ENCODE peak calls at places on chromosomes 16 and 17, in four cellular contexts. G, B, Z and W are unnamed samples.

GRCh38 chr17:51869387-51869786 is 289.1 kb downstream of the CA10 start:
- DNase-seq in G (no peak), B (peak; percentile 90), Z (no peak), W (no peak)

GRCh38 chr17:71071837-71072236 is 902.5 kb downstream of the KCNJ2 start:
- DNase-seq in G (no peak), B (no peak), Z (peak; percentile 40), W (no peak)

GRCh38 chr17:80822021-80822699 is 169.5 kb upstream of the CHMP6 start:
- DNase-seq in G (no peak), B (no peak), Z (peak; percentile 7), W (no peak)

GRCh38 chr17:77096570-77097214 is 44.1 kb upstream of the SEC14L1 start:
- DNase-seq in G (no peak), B (no peak), Z (no peak), W (no peak)

GRCh38 chr17:1716076-1716911 is 6.1 kb upstream of the TLCD2 start:
- DNase-seq in G (peak; percentile 100), B (peak; percentile 100), Z (peak; percentile 100), W (peak; percentile 100)

GRCh38 chr16:24409045-24409444 is 130.3 kb upstream of the RBBP6 start:
- DNase-seq in G (no peak), B (peak; percentile 60), Z (no peak), W (no peak)

GRCh38 chr16:22358000-22358399 is 16.4 kb downstream of the CDR2 start:
- DNase-seq in G (no peak), B (no peak), Z (no peak), W (no peak)

GRCh38 chr17:42077770-42078169 is 20.5 kb downstream of the ZNF385C start:
- DNase-seq in G (no peak), B (no peak), Z (no peak), W (no peak)

GRCh38 chr17:57407287-57408063 is 151.2 kb downstream of the MSI2 start:
- DNase-seq in G (no peak), B (no peak), Z (peak; percentile 45), W (no peak)

GRCh38 chr17:3907483-3908216 is 8.6 kb downstream of the P2RX1 start:
- DNase-seq in G (no peak), B (peak; percentile 89), Z (no peak), W (no peak)
- TF ChIP-seq CTCF in G (no peak), B (peak; percentile 74), Z (no peak), W (no peak)

GRCh38 chr17:13084420-13084819 is 66.6 kb upstream of the ELAC2 start:
- DNase-seq in G (no peak), B (no peak), Z (no peak), W (no peak)

GRCh38 chr17:13087802-13088201 is 70.0 kb upstream of the ELAC2 start:
- DNase-seq in G (no peak), B (no peak), Z (no peak), W (no peak)

GRCh38 chr17:13085578-13085977 is 67.8 kb upstream of the ELAC2 start:
- DNase-seq in G (no peak), B (no peak), Z (no peak), W (no peak)

GRCh38 chr17:13086142-13086769 is 68.4 kb upstream of the ELAC2 start:
- DNase-seq in G (no peak), B (no peak), Z (no peak), W (no peak)

DNA sequence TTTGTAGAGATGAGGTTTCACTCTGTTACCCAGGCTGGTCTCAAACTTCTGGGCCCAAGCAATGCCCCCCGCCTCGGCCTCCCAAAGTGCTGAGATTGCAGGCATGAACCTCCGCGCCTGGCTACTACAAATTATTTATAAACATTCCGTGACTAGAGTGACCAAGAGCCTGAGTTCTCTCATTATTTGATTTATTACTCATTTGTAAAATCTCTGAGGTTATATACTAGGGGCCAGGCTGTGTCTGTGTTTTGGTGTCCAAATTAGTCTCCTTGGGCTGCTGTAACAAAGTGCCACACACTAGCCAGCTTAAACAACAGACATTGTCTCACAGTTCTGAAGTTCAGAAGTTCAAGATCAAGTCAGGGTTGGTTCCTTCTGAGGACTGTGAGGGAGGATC is 70.8 kb upstream of the ELAC2 start:
- DNase-seq in G (no peak), B (no peak), Z (no peak), W (no peak)
- TF ChIP-seq CTCF in G (no peak), B (no peak), Z (no peak), W (no peak)

DNA sequence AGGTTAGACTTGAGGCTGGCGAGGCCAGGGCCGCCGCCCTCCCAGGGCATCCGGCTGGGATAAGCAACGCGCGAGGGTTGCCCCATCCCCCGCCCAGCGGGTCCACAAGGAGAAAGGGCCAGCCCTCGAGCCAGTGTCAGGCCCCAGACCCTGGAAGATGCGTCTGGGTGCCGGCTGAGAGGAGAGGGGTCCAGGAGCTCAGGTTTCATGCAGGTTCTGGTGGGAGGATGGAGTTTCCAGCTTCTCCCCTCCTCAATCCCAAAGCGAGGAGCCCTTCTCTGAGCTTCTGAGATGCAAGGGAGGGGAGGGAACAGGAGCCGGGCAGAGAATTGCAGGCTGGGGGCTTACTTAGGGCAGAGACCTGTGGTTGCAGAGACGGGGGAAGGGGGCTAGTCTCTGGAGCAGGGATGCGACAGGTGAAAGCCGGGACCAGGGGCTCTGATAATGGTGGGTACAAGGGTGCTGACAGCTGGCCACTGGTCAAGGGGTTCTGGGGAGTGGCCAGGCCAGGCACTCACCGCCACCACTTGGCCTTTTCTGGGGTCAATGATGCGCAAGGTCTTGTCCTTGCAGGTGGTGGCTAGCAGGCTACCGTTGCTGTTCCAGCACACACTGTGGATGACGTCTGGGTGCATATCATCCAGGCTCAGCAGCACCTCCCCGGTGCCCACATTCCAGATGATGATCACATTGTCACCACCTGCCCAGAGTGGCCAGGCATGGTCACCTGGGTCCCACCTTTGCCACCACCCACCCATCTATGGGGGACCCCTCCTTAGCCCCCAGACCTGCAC is 4.2 kb downstream of the CORO6 start:
- DNase-seq in G (no peak), B (no peak), Z (no peak), W (no peak)
- TF ChIP-seq CTCF in G (no peak), B (peak; percentile 44), Z (no peak), W (peak; percentile 14)

GRCh38 chr17:65936013-65936412 is 255.9 kb downstream of the CEP112 start:
- DNase-seq in G (no peak), B (no peak), Z (no peak), W (no peak)

GRCh38 chr17:65942592-65942991 is 249.3 kb downstream of the CEP112 start:
- DNase-seq in G (no peak), B (no peak), Z (no peak), W (no peak)

DNA sequence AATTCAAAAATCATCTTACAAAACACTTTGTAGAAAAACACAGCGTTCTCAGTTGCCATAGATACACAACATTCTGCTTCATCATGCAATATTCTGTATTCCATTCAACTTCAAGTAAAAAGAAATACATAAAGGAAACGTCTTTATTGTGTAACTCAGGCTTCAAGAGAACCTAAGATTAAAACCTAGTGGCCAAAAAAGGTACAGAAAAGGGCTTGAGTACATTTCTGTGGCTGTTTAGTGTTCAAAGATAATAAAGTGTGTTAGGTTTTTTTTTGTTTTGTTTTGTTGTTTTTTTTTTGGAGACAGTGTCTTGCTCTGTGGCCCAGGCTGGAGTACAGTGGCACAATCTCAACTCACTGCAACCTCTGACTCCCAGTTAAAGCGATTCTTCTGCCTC is 250.4 kb downstream of the CEP112 start:
- DNase-seq in G (no peak), B (no peak), Z (no peak), W (no peak)
- TF ChIP-seq CTCF in G (no peak), B (peak; percentile 53), Z (peak; percentile 26), W (no peak)